ENCODE peak calls at places on chromosomes 6 and 20, in ten cellular contexts. T, G, E, F, C, H, J, Y, S and A are unnamed samples.

GRCh38 chr6:155444120-155444917 is 11.3 kb downstream of the NOX3 start:
- DNase-seq in H (no peak), S (no peak), F (no peak), T (no peak), G (peak), E (no peak), C (no peak), J (no peak), Y (no peak), A (no peak)

GRCh38 chr6:117597755-117598154 is 4.6 kb downstream of the GOPC start:
- DNase-seq in H (no peak), F (no peak), Y (no peak), G (no peak), S (no peak), E (no peak), C (no peak), T (no peak), J (no peak), A (no peak)

GRCh38 chr6:111793711-111794111 is 79.5 kb downstream of the FYN start:
- DNase-seq in T (no peak), F (no peak), J (peak), H (no peak), S (peak), C (no peak), G (no peak), E (peak), Y (no peak), A (no peak)

GRCh38 chr6:38503032-38503784 is 136.5 kb downstream of the BTBD9 start:
- DNase-seq in Y (no peak), E (no peak), G (no peak), F (no peak), S (no peak), T (no peak), J (no peak), C (no peak), H (no peak), A (no peak)

GRCh38 chr6:30966154-30966553 is 17.4 kb upstream of the MUC21 start:
- DNase-seq in J (no peak), Y (no peak), C (no peak), H (no peak), S (no peak), F (no peak), E (no peak), G (no peak), T (no peak), A (no peak)

GRCh38 chr6:67882436-67883311 is 752.4 kb upstream of the ADGRB3 start:
- DNase-seq in E (no peak), H (no peak), C (no peak), Y (no peak), G (no peak), S (no peak), J (no peak), T (no peak), F (no peak), A (no peak)

GRCh38 chr6:1110935-1111334 is 201.0 kb upstream of the FOXQ1 start:
- DNase-seq in J (no peak), G (no peak), Y (no peak), E (no peak), F (no peak), H (no peak), T (no peak), C (no peak), S (no peak), A (no peak)

GRCh38 chr20:54865273-54865672 is 389.9 kb downstream of the DOK5 start:
- DNase-seq in C (no peak), Y (no peak), H (no peak), E (no peak), F (no peak), J (no peak), G (no peak), S (no peak), T (no peak), A (no peak)

GRCh38 chr20:38222231-38222922 is 38.2 kb downstream of the KIAA1755 start:
- DNase-seq in H (no peak), E (peak), S (peak), G (peak), Y (peak), J (peak), F (peak), T (peak), C (peak), A (peak)

GRCh38 chr20:57065646-57066045 is 200.8 kb downstream of the BMP7 start:
- DNase-seq in S (no peak), G (no peak), T (no peak), C (no peak), Y (no peak), H (no peak), J (no peak), F (no peak), E (no peak), A (no peak)

GRCh38 chr6:23350752-23351453 is 775.1 kb upstream of the NRSN1 start:
- DNase-seq in J (no peak), G (no peak), F (no peak), S (no peak), E (no peak), C (no peak), Y (no peak), T (no peak), H (no peak), A (no peak)